ENCODE peak calls at places on chromosome 11, in six cellular contexts. W, B, H, O, M and U are unnamed samples.

GRCh38 chr11:100010393-100010792 is 676.7 kb upstream of the ARHGAP42 start:
- DNase-seq in B (no peak), M (no peak), H (no peak), O (no peak), W (no peak), U (no peak)

GRCh38 chr11:76206327-76207081 is at the start of gene WNT11:
- DNase-seq in B (no peak), M (no peak), O (peak), W (peak), H (peak), U (peak)

GRCh38 chr11:2417856-2418705 is 17.5 kb downstream of the TSSC4 start:
- DNase-seq in W (no peak), O (no peak), B (no peak), H (no peak), M (no peak), U (no peak)

GRCh38 chr11:2569731-2570210 is 125.0 kb downstream of the KCNQ1 start:
- DNase-seq in W (no peak), M (no peak), O (no peak), H (no peak), B (no peak), U (no peak)

GRCh38 chr11:96134622-96135021 is 208.4 kb downstream of the MAML2 start:
- DNase-seq in H (no peak), B (no peak), W (no peak), M (no peak), O (no peak), U (no peak)

GRCh38 chr11:69613594-69613993 is 27.4 kb upstream of the CCND1 start:
- DNase-seq in B (no peak), W (no peak), M (no peak), H (no peak), O (no peak), U (no peak)

GRCh38 chr11:128905345-128906184 is 14.4 kb downstream of the KCNJ5 start:
- DNase-seq in O (peak), M (no peak), H (peak), B (peak), W (peak), U (no peak)

GRCh38 chr11:107840120-107840479 is 18.5 kb downstream of the SLC35F2 start:
- DNase-seq in O (no peak), B (no peak), H (no peak), W (no peak), M (no peak), U (no peak)

GRCh38 chr11:68009391-68010000 is 631 bp upstream of the ALDH3B1 start:
- DNase-seq in B (no peak), H (no peak), W (peak), O (no peak), M (no peak), U (no peak)

GRCh38 chr11:112516261-112516660 is 255.6 kb upstream of the PLET1 start:
- DNase-seq in B (no peak), W (no peak), O (no peak), M (no peak), H (no peak), U (no peak)

GRCh38 chr11:61897387-61898246 is 6.3 kb upstream of the FADS3 start:
- DNase-seq in B (peak), H (peak), M (peak), W (peak), O (peak), U (no peak)

GRCh38 chr11:33633251-33634003 is 67.2 kb downstream of the C11orf91 start:
- DNase-seq in O (no peak), B (no peak), W (peak), H (no peak), M (no peak), U (no peak)

GRCh38 chr11:84103096-84103495 is 816.9 kb upstream of the CCDC90B start:
- DNase-seq in H (no peak), O (no peak), M (no peak), W (no peak), B (no peak), U (no peak)

GRCh38 chr11:68652683-68653156 is 31.6 kb upstream of the GAL start:
- DNase-seq in W (no peak), M (no peak), H (no peak), B (no peak), O (no peak), U (no peak)

GRCh38 chr11:130813638-130814037 is 102.6 kb downstream of the SNX19 start:
- DNase-seq in W (no peak), H (no peak), B (no peak), M (no peak), O (no peak), U (no peak)

GRCh38 chr11:121418625-121419114 is 33.4 kb upstream of the SORL1 start:
- DNase-seq in W (no peak), O (no peak), B (no peak), H (no peak), M (no peak), U (peak)

GRCh38 chr11:16299390-16299789 is 57.0 kb downstream of the SOX6 start:
- DNase-seq in M (no peak), O (no peak), H (no peak), B (no peak), W (no peak), U (no peak)